ENCODE peak calls at places on chromosomes 13 and 19, in four cellular contexts. H is CD4-positive, CD25-positive, alpha-beta regulatory T cell; M is naive thymus-derived CD8-positive, alpha-beta T cell; U is central memory CD8-positive, alpha-beta T cell. Z is an unnamed sample.

GRCh38 chr19:9151367-9151766 is 11.2 kb downstream of the ZNF317 start:
- ATAC-seq in H (no peak), M (no peak), U (peak; percentile 82), Z (no peak)

GRCh38 chr13:99285432-99286182 is 21.6 kb downstream of the GPR183 start:
- ATAC-seq in H (no peak), M (no peak), U (no peak), Z (no peak)

GRCh38 chr19:10670187-10670586 is 16.0 kb downstream of the ILF3 start:
- ATAC-seq in H (no peak), M (no peak), U (no peak), Z (no peak)

GRCh38 chr19:47520343-47520806 is 5.5 kb upstream of the NAPA start:
- ATAC-seq in H (no peak), M (no peak), U (no peak), Z (no peak)

GRCh38 chr19:15562861-15563260 is 52.2 kb upstream of the CYP4F8 start:
- ATAC-seq in H (no peak), M (no peak), U (no peak), Z (no peak)

GRCh38 chr19:19506592-19506991 is 8.8 kb downstream of the TSSK6 start:
- ATAC-seq in H (no peak), M (no peak), U (no peak), Z (no peak)

GRCh38 chr13:63288576-63288975 is 1872.9 kb upstream of the PCDH20 start:
- ATAC-seq in H (no peak), M (no peak), U (no peak), Z (no peak)

GRCh38 chr19:34402074-34402600 is 2.1 kb upstream of the PDCD2L start:
- ATAC-seq in H (no peak), M (no peak), U (no peak), Z (no peak)

GRCh38 chr13:61777281-61777680 is 361.6 kb upstream of the PCDH20 start:
- ATAC-seq in H (no peak), M (no peak), U (no peak), Z (no peak)

GRCh38 chr13:53411443-53411842 is 382.8 kb downstream of the OLFM4 start:
- ATAC-seq in H (no peak), M (no peak), U (no peak), Z (no peak)

GRCh38 chr19:40392894-40393517 is 3.0 kb upstream of the HIPK4 start:
- ATAC-seq in H (no peak), M (no peak), U (no peak), Z (no peak)

GRCh38 chr19:35170359-35171061 is 16.0 kb downstream of the FXYD5 start:
- ATAC-seq in H (no peak), M (no peak), U (no peak), Z (peak; percentile 54)

GRCh38 chr13:40161931-40162330 is 504.5 kb downstream of the FOXO1 start:
- ATAC-seq in H (no peak), M (no peak), U (no peak), Z (no peak)

GRCh38 chr13:46182491-46182877 is 507 bp upstream of the LCP1 start:
- ATAC-seq in H (no peak), M (no peak), U (no peak), Z (no peak)

GRCh38 chr13:44919103-44919804 is 70.0 kb downstream of the NUFIP1 start:
- ATAC-seq in H (no peak), M (no peak), U (no peak), Z (no peak)

GRCh38 chr13:31334994-31335549 is 135.3 kb downstream of the B3GLCT start:
- ATAC-seq in H (no peak), M (no peak), U (no peak), Z (no peak)

GRCh38 chr13:30169442-30169841 is 137.9 kb downstream of the KATNAL1 start:
- ATAC-seq in H (no peak), M (no peak), U (no peak), Z (no peak)

GRCh38 chr13:25281937-25282332 is 5.4 kb downstream of the MTMR6 start:
- ATAC-seq in H (no peak), M (no peak), U (no peak), Z (no peak)

GRCh38 chr13:58994077-58994476 is 1169.7 kb downstream of the DIAPH3 start:
- ATAC-seq in H (no peak), M (no peak), U (no peak), Z (no peak)

GRCh38 chr19:8022275-8022674 is 16.8 kb upstream of the ELAVL1 start:
- ATAC-seq in H (no peak), M (no peak), U (no peak), Z (no peak)

GRCh38 chr19:46639356-46640061 is 3.5 kb upstream of the GNG8 start:
- ATAC-seq in H (no peak), M (no peak), U (no peak), Z (peak; percentile 33)

GRCh38 chr19:2345794-2346663 is 14.0 kb upstream of the TMPRSS9 start:
- ATAC-seq in H (no peak), M (no peak), U (no peak), Z (no peak)

GRCh38 chr13:49938921-49939320 is 2.8 kb upstream of the SPRYD7 start:
- ATAC-seq in H (no peak), M (no peak), U (no peak), Z (no peak)

GRCh38 chr19:40091205-40092129 is 724 bp upstream of the ZNF780A start:
- ATAC-seq in H (no peak), M (no peak), U (peak; percentile 2), Z (no peak)

GRCh38 chr13:86563308-86563707 is 764.1 kb upstream of the SLITRK6 start:
- ATAC-seq in H (no peak), M (no peak), U (no peak), Z (no peak)

GRCh38 chr19:39203372-39204341 is at the start of gene SYCN:
- ATAC-seq in H (no peak), M (no peak), U (no peak), Z (no peak)

GRCh38 chr13:89227356-89227755 is 1556.2 kb downstream of the SLITRK5 start:
- ATAC-seq in H (no peak), M (no peak), U (no peak), Z (no peak)

GRCh38 chr19:3949997-3950859 is 17.4 kb downstream of the NMRK2 start:
- ATAC-seq in H (no peak), M (peak; percentile 36), U (no peak), Z (no peak)

GRCh38 chr19:52992109-52993004 is 21.4 kb upstream of the ERVV-1 start:
- ATAC-seq in H (no peak), M (no peak), U (no peak), Z (peak; percentile 16)

Z was measured in gastroesophageal sphincter.